ENCODE peak calls at places on chromosome 5, in seven cellular contexts. E is naive thymus-derived CD4-positive, alpha-beta T cell; K is effector memory CD4-positive, alpha-beta T cell; H is MM.1S; O is tibial artery; V is heart left ventricle; M is epithelial cell of prostate. C is an unnamed sample.

GRCh38 chr5:72720205-72720604 is 96.3 kb upstream of the TNPO1 start:
- DNase-seq in E (no peak), K (no peak), H (no peak), O (no peak), V (no peak), M (no peak), C (no peak)

GRCh38 chr5:135030123-135030517 is 3.9 kb downstream of the PITX1 start:
- DNase-seq in E (no peak), K (no peak), H (no peak), O (no peak), V (no peak), M (no peak), C (no peak)

GRCh38 chr5:56168066-56168478 is 65.1 kb downstream of the ANKRD55 start:
- DNase-seq in E (no peak), K (no peak), H (peak; percentile 71), O (no peak), V (no peak), M (no peak), C (no peak)

GRCh38 chr5:178351221-178351825 is 118.7 kb upstream of the PHYKPL start:
- DNase-seq in E (no peak), K (no peak), H (no peak), O (no peak), V (no peak), M (no peak), C (no peak)

GRCh38 chr5:91339053-91339710 is 43.9 kb downstream of the ARRDC3 start:
- DNase-seq in E (no peak), K (no peak), H (no peak), O (no peak), V (no peak), M (no peak), C (no peak)

GRCh38 chr5:126446498-126447224 is 23.5 kb downstream of the GRAMD2B start:
- DNase-seq in E (peak; percentile 39), K (no peak), H (no peak), O (no peak), V (no peak), M (peak; percentile 99), C (peak; percentile 90)

GRCh38 chr5:72248352-72249032 is 71.5 kb downstream of the MRPS27 start:
- DNase-seq in E (no peak), K (no peak), H (no peak), O (peak; percentile 52), V (peak; percentile 62), M (no peak), C (peak; percentile 86)

GRCh38 chr5:122126177-122126701 is 3.1 kb upstream of the ZNF474 start:
- DNase-seq in E (peak; percentile 1), K (no peak), H (no peak), O (no peak), V (no peak), M (no peak), C (no peak)

GRCh38 chr5:89071941-89072331 is 189.0 kb upstream of the MEF2C start:
- DNase-seq in E (no peak), K (no peak), H (peak; percentile 57), O (no peak), V (no peak), M (no peak), C (no peak)

GRCh38 chr5:88886252-88886651 is 3.3 kb upstream of the MEF2C start:
- DNase-seq in E (no peak), K (no peak), H (peak; percentile 70), O (no peak), V (no peak), M (no peak), C (no peak)

GRCh38 chr5:111159845-111160244 is 64.3 kb upstream of the CAMK4 start:
- DNase-seq in E (no peak), K (no peak), H (no peak), O (no peak), V (no peak), M (no peak), C (no peak)

GRCh38 chr5:96279796-96280542 is 153.1 kb downstream of the PCSK1 start:
- DNase-seq in E (no peak), K (no peak), H (no peak), O (no peak), V (no peak), M (peak; percentile 83), C (peak; percentile 93)

GRCh38 chr5:180823346-180823745 is 20.7 kb upstream of the MGAT1 start:
- DNase-seq in E (no peak), K (no peak), H (no peak), O (no peak), V (no peak), M (no peak), C (no peak)

GRCh38 chr5:112420111-112420864 is 1.2 kb upstream of the EPB41L4A start:
- DNase-seq in E (no peak), K (no peak), H (peak; percentile 86), O (peak; percentile 83), V (peak; percentile 88), M (no peak), C (peak; percentile 89)

GRCh38 chr5:176738851-176739250 is 71.5 kb upstream of the UNC5A start:
- DNase-seq in E (no peak), K (no peak), H (no peak), O (no peak), V (no peak), M (no peak), C (no peak)

GRCh38 chr5:55897905-55898304 is 46.7 kb downstream of the IL31RA start:
- DNase-seq in E (no peak), K (no peak), H (no peak), O (peak; percentile 65), V (no peak), M (no peak), C (no peak)

GRCh38 chr5:97534166-97534565 is 351.1 kb upstream of the RIOK2 start:
- DNase-seq in E (no peak), K (no peak), H (peak; percentile 43), O (no peak), V (no peak), M (peak; percentile 78), C (peak; percentile 83)

GRCh38 chr5:128757560-128757959 is 207.7 kb upstream of the SLC27A6 start:
- DNase-seq in E (no peak), K (no peak), H (no peak), O (no peak), V (no peak), M (no peak), C (no peak)

GRCh38 chr5:128764910-128765309 is 200.4 kb upstream of the SLC27A6 start:
- DNase-seq in E (no peak), K (no peak), H (no peak), O (no peak), V (peak; percentile 12), M (no peak), C (no peak)

GRCh38 chr5:128765448-128766061 is 199.7 kb upstream of the SLC27A6 start:
- DNase-seq in E (no peak), K (no peak), H (no peak), O (no peak), V (no peak), M (no peak), C (no peak)

DNA sequence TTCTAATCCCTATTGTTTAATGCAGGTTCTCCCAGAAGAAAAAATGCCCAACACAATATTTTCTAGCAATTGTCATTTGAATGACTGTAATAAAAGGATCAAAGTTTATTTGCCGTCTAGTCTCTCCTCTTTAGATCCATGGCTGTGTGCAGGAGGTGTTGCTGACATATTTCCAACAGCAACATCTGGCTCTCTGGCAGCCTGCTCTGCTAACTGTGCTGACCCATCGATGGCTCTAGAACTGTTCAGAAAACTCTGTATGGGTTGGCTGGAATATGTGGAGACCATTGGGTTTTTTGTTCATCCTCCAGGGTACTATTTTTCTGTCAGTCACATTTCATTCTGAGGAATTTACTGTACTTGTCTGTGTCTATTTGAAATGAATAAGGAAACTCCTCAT is 202.0 kb upstream of the SLC27A6 start:
- DNase-seq in E (no peak), K (no peak), H (no peak), O (no peak), V (no peak), M (no peak), C (no peak)
- H3K27ac ChIP-seq in E (no peak overlapping the region), K (no peak overlapping the region), H (no peak overlapping the region), O (no peak overlapping the region), V (no peak overlapping the region), M (no peak overlapping the region), C (no peak overlapping the region)

GRCh38 chr5:137665678-137666077 is 70.2 kb downstream of the KLHL3 start:
- DNase-seq in E (no peak), K (no peak), H (no peak), O (no peak), V (no peak), M (no peak), C (no peak)

GRCh38 chr5:137667341-137667740 is 68.5 kb downstream of the KLHL3 start:
- DNase-seq in E (no peak), K (no peak), H (no peak), O (no peak), V (no peak), M (no peak), C (no peak)

GRCh38 chr5:137668574-137669093 is 67.3 kb downstream of the KLHL3 start:
- DNase-seq in E (no peak), K (no peak), H (no peak), O (no peak), V (no peak), M (no peak), C (no peak)

GRCh38 chr5:137666109-137666850 is 69.6 kb downstream of the KLHL3 start:
- DNase-seq in E (peak; percentile 66), K (no peak), H (peak; percentile 76), O (no peak), V (peak; percentile 18), M (no peak), C (no peak)

DNA sequence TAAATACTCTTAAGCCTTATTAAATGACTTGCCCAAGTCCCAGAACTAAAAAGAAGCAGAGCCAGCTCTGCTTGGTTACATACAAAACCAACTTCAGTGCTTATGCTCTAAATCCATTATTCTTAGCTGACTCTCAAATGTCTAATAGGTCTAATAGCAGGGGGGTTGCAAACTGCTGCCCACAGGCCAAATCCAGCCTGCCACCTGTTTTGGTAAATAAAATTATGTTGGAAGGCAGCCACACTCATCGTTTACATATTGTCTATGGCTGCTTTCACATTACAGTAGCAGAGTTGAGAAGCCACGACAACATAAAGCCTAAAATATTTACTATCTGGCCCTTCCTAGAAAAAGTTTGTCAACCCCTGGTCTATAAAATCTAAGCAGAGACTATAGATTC is 69.0 kb downstream of the KLHL3 start:
- DNase-seq in E (no peak), K (no peak), H (no peak), O (no peak), V (no peak), M (no peak), C (no peak)
- H3K27ac ChIP-seq in E (no peak overlapping the region), K (no peak overlapping the region), H (peak overlapping the region; percentile 20), O (peak overlapping the region; percentile 65), V (peak overlapping the region; percentile 78), M (no peak overlapping the region), C (no peak overlapping the region)

GRCh38 chr5:140252470-140253126 is 50.3 kb downstream of the PFDN1 start:
- DNase-seq in E (no peak), K (no peak), H (no peak), O (no peak), V (no peak), M (no peak), C (no peak)
- H3K27ac ChIP-seq in E (no peak overlapping the region), K (no peak overlapping the region), H (peak overlapping the region; percentile 65), O (peak overlapping the region; percentile 8), V (no peak overlapping the region), M (peak overlapping the region; percentile 95), C (no peak overlapping the region)

GRCh38 chr5:152994040-152994439 is 496.4 kb upstream of the GRIA1 start:
- DNase-seq in E (no peak), K (no peak), H (no peak), O (no peak), V (no peak), M (no peak), C (peak; percentile 46)

GRCh38 chr5:152990217-152990616 is 500.3 kb upstream of the GRIA1 start:
- DNase-seq in E (no peak), K (no peak), H (no peak), O (no peak), V (no peak), M (no peak), C (no peak)

GRCh38 chr5:152990771-152991170 is 499.7 kb upstream of the GRIA1 start:
- DNase-seq in E (no peak), K (no peak), H (no peak), O (no peak), V (no peak), M (no peak), C (peak; percentile 33)

GRCh38 chr5:152995214-152995725 is 495.2 kb upstream of the GRIA1 start:
- DNase-seq in E (no peak), K (no peak), H (no peak), O (no peak), V (no peak), M (no peak), C (no peak)
- H3K27ac ChIP-seq in E (no peak overlapping the region), K (no peak overlapping the region), H (no peak overlapping the region), O (no peak overlapping the region), V (no peak overlapping the region), M (no peak overlapping the region), C (no peak overlapping the region)

C was measured in RWPE1.